ENCODE peak calls at places on chromosomes 6 and 20, in ten cellular contexts. D is AG10803, S is heart left ventricle, V is lower lobe of right lung, I is mesothelial cell of epicardium, F is Calu3, N is heart right ventricle, G is AG04450, Y is brain microvascular endothelial cell, A is psoas muscle. R is an unnamed sample.

GRCh38 chr6:169865346-169866139 is 114.1 kb downstream of the ERMARD start:
- DNase-seq in D (no peak), S (no peak), V (no peak), I (peak; percentile 33), F (no peak), N (no peak), G (no peak), Y (no peak), A (no peak), R (no peak)

GRCh38 chr6:32562931-32563330 is 26.7 kb downstream of the HLA-DRB1 start:
- DNase-seq in D (no peak), S (no peak), V (no peak), I (no peak), F (no peak), N (no peak), G (no peak), Y (no peak), A (no peak), R (no peak)

GRCh38 chr20:33554914-33555420 is 65.1 kb downstream of the CBFA2T2 start:
- DNase-seq in D (peak; percentile 77), S (no peak), V (no peak), I (no peak), F (peak; percentile 51), N (peak; percentile 16), G (peak; percentile 92), Y (peak; percentile 79), A (no peak), R (no peak)

GRCh38 chr6:123759472-123759871 is 44.2 kb upstream of the NKAIN2 start:
- DNase-seq in D (no peak), S (no peak), V (no peak), I (no peak), F (no peak), N (no peak), G (no peak), Y (no peak), A (no peak), R (no peak)

GRCh38 chr20:63521602-63522001 is 1.0 kb downstream of the PPDPF start:
- DNase-seq in D (no peak), S (peak; percentile 33), V (peak; percentile 53), I (no peak), F (no peak), N (no peak), G (no peak), Y (no peak), A (peak; percentile 20), R (no peak)

GRCh38 chr6:92479821-92480220 is 939.5 kb downstream of the EPHA7 start:
- DNase-seq in D (peak; percentile 30), S (no peak), V (no peak), I (no peak), F (no peak), N (no peak), G (no peak), Y (no peak), A (no peak), R (no peak)

GRCh38 chr6:51533962-51534361 is 553.5 kb downstream of the PKHD1 start:
- DNase-seq in D (no peak), S (no peak), V (no peak), I (no peak), F (no peak), N (no peak), G (no peak), Y (no peak), A (no peak), R (no peak)

GRCh38 chr20:62822788-62823651 is 6.2 kb downstream of the COL9A3 start:
- DNase-seq in D (no peak), S (no peak), V (no peak), I (no peak), F (peak; percentile 89), N (no peak), G (no peak), Y (no peak), A (no peak), R (no peak)

GRCh38 chr6:18600236-18600635 is 213.1 kb downstream of the RNF144B start:
- DNase-seq in D (no peak), S (no peak), V (no peak), I (no peak), F (no peak), N (no peak), G (no peak), Y (no peak), A (no peak), R (no peak)

GRCh38 chr6:136523196-136523595 is 27.0 kb downstream of the MAP7 start:
- DNase-seq in D (no peak), S (no peak), V (no peak), I (no peak), F (no peak), N (no peak), G (no peak), Y (no peak), A (no peak), R (no peak)

GRCh38 chr20:58553841-58554240 is 38.6 kb upstream of the APCDD1L start:
- DNase-seq in D (peak; percentile 30), S (no peak), V (no peak), I (peak; percentile 59), F (no peak), N (no peak), G (peak; percentile 45), Y (no peak), A (peak; percentile 54), R (no peak)

GRCh38 chr6:142763205-142763604 is 181.8 kb downstream of the HIVEP2 start:
- DNase-seq in D (peak; percentile 87), S (no peak), V (no peak), I (no peak), F (no peak), N (no peak), G (no peak), Y (no peak), A (no peak), R (no peak)

GRCh38 chr20:58595167-58595566 is 55.9 kb upstream of the STX16 start:
- DNase-seq in D (no peak), S (no peak), V (no peak), I (no peak), F (no peak), N (no peak), G (no peak), Y (no peak), A (no peak), R (no peak)

GRCh38 chr6:82144852-82145332 is 102.7 kb downstream of the IBTK start:
- DNase-seq in D (peak; percentile 94), S (peak; percentile 82), V (no peak), I (no peak), F (peak; percentile 57), N (peak; percentile 83), G (peak; percentile 33), Y (peak; percentile 97), A (peak; percentile 32), R (no peak)

GRCh38 chr6:46490425-46491200 is 636 bp downstream of the RCAN2 start:
- DNase-seq in D (no peak), S (peak; percentile 57), V (no peak), I (peak; percentile 53), F (peak; percentile 33), N (peak; percentile 34), G (no peak), Y (no peak), A (peak; percentile 22), R (no peak)
- TF ChIP-seq CTCF in D (peak; percentile 22), S (peak; percentile 46), V (no peak), I (peak; percentile 51), F (peak; percentile 51), N (no peak), G (no peak), Y (peak; percentile 43), A (peak; percentile 0), R (no peak)

GRCh38 chr6:84764332-84765049 is at the start of gene TBX18:
- DNase-seq in D (peak; percentile 98), S (peak; percentile 91), V (peak; percentile 61), I (peak; percentile 90), F (peak; percentile 93), N (peak; percentile 88), G (peak; percentile 53), Y (peak; percentile 100), A (peak; percentile 89), R (no peak)

GRCh38 chr6:84762941-84763396 is 1.4 kb downstream of the TBX18 start:
- DNase-seq in D (peak; percentile 67), S (peak; percentile 41), V (peak; percentile 43), I (peak; percentile 52), F (peak; percentile 37), N (no peak), G (no peak), Y (no peak), A (peak; percentile 37), R (no peak)

GRCh38 chr6:84766118-84766683 is 1.8 kb upstream of the TBX18 start:
- DNase-seq in D (no peak), S (peak; percentile 45), V (no peak), I (no peak), F (no peak), N (no peak), G (no peak), Y (no peak), A (no peak), R (no peak)

GRCh38 chr6:84763397-84764331 is 734 bp downstream of the TBX18 start:
- DNase-seq in D (peak; percentile 90), S (peak; percentile 59), V (peak; percentile 46), I (peak; percentile 61), F (peak; percentile 81), N (peak; percentile 25), G (no peak), Y (peak; percentile 89), A (peak; percentile 60), R (no peak)

DNA sequence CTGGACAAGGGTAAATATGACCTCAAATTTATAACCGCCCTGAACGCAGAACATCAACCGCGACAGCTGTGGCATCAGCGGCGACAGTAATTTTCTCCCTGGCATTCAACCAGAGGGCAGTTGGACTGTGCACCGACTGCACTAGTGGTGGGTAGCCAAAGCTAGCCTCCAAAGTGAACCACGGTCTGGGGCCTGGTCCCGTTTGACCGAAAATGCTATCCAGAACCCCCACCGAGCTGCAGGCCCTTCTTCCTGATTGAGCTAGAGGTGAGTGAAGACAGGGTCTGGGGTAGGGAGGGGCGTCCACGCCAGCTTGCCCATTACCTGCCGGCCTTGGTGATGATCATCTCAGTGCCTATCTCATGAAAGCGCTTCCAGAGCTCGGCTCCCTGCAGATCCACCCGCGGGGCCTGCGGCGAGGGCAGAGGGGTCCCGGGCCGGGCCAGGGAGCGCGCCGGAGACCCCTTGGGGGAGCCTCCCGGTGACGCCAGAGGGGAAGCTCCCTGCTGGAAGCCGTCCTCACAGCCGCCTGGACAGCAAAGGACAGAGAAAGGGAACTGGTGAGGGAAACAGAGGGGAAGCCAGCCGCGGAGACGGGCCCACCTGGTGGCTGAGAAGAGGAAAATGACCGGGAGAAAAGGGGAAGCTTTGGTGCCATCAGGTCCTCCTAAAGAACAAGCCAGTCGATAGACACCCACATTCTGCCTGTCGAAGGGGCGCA is 2.0 kb downstream of the TBX18 start:
- DNase-seq in D (peak; percentile 64), S (peak; percentile 33), V (no peak), I (peak; percentile 51), F (peak; percentile 47), N (no peak), G (no peak), Y (no peak), A (no peak), R (no peak)
- TF ChIP-seq CTCF in D (peak; percentile 54), S (no peak), V (no peak), I (no peak), F (no peak), N (no peak), G (peak; percentile 20), Y (peak; percentile 56), A (no peak), R (no peak)

GRCh38 chr6:13378669-13379590 is 50.6 kb upstream of the TBC1D7 start:
- DNase-seq in D (no peak), S (no peak), V (no peak), I (no peak), F (no peak), N (no peak), G (no peak), Y (no peak), A (no peak), R (no peak)
- TF ChIP-seq CTCF in D (no peak), S (no peak), V (no peak), I (no peak), F (no peak), N (no peak), G (no peak), Y (no peak), A (no peak), R (no peak)

GRCh38 chr20:18904624-18905023 is 91.0 kb downstream of the SCP2D1 start:
- DNase-seq in D (peak; percentile 2), S (no peak), V (no peak), I (no peak), F (no peak), N (no peak), G (no peak), Y (no peak), A (no peak), R (no peak)
- TF ChIP-seq CTCF in D (peak; percentile 30), S (peak; percentile 58), V (no peak), I (no peak), F (no peak), N (no peak), G (no peak), Y (no peak), A (peak; percentile 34), R (no peak)